ENCODE peak calls at places on chromosome 22, in four cellular contexts. R, N, Z and M are unnamed samples.

GRCh38 chr22:28883917-28884753 is 763 bp downstream of the ZNRF3 start:
- DNase-seq in R (peak), N (peak), Z (no peak), M (no peak)

GRCh38 chr22:32971252-32971651 is 86.9 kb downstream of the SYN3 start:
- DNase-seq in R (no peak), N (no peak), Z (no peak), M (no peak)

GRCh38 chr22:36331306-36331911 is 56.4 kb downstream of the MYH9 start:
- DNase-seq in R (peak), N (no peak), Z (no peak), M (no peak)

GRCh38 chr22:33570110-33570509 is 350.2 kb downstream of the LARGE1 start:
- DNase-seq in R (no peak), N (no peak), Z (no peak), M (no peak)

GRCh38 chr22:28146401-28147304 is 227.6 kb upstream of the PITPNB start:
- DNase-seq in R (no peak), N (no peak), Z (no peak), M (no peak)

GRCh38 chr22:43338766-43339345 is 4.3 kb downstream of the SCUBE1 start:
- DNase-seq in R (no peak), N (no peak), Z (no peak), M (no peak)

GRCh38 chr22:42716649-42717127 is 4.0 kb downstream of the A4GALT start:
- DNase-seq in R (no peak), N (no peak), Z (no peak), M (no peak)

GRCh38 chr22:43506487-43506886 is 94.7 kb downstream of the MPPED1 start:
- DNase-seq in R (no peak), N (no peak), Z (no peak), M (no peak)

GRCh38 chr22:39663751-39664150 is 93.2 kb downstream of the CACNA1I start:
- DNase-seq in R (no peak), N (no peak), Z (no peak), M (no peak)

GRCh38 chr22:44729391-44730012 is 22.9 kb upstream of the ARHGAP8 start:
- DNase-seq in R (no peak), N (no peak), Z (no peak), M (no peak)

DNA sequence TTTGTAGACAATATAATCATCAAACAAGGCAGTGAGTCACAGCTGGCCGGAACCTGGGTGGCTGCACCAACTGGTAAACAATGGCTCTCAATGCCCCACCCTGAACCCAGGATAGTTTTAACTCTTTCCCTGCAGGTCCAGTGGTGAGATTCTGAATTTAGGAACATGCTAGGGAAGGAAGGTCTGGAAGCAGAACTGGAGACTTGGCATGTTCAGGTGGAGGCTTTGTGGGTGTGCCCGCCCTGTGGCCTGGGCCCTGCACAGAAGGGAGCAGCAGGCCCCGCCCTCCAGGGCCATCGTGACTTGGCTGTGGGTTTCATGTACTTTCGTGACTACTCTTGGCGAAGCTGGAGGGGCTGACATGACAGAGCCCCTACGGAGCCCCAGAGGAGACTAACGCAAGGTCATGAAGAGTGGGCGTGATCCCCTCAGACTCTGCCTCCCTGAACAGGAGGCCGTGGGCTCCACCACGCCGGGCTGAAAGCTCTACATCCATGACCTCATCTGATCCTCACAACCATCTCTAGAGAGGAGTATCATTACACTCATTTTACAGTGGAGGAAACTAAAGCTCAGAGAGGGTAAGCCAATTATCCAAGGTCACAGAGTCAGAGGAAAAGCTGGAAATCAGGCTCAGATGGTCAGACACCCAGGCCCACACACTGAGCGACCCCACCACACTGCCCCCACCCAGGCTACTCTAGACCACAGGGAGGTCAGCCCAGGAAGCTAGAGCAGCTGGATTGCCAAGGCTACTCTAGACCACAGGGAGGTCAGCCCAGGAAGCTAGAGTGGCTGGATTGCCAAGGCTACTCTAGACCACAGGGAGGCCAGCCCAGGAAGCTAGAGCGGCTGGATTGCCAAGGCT is 27.3 kb downstream of the MAFF start:
- DNase-seq in R (no peak), N (peak), Z (peak), M (no peak)
- TF ChIP-seq POLR2AphosphoS5 in R (no peak), N (no peak), Z (peak), M (peak)

GRCh38 chr22:50640857-50641647 is 13.1 kb upstream of the ARSA start:
- DNase-seq in R (no peak), N (no peak), Z (no peak), M (no peak)

GRCh38 chr22:50641696-50642607 is 14.0 kb upstream of the ARSA start:
- DNase-seq in R (peak), N (no peak), Z (no peak), M (no peak)
- TF ChIP-seq CTCF in R (peak), N (no peak), Z (no peak), M (no peak)

DNA sequence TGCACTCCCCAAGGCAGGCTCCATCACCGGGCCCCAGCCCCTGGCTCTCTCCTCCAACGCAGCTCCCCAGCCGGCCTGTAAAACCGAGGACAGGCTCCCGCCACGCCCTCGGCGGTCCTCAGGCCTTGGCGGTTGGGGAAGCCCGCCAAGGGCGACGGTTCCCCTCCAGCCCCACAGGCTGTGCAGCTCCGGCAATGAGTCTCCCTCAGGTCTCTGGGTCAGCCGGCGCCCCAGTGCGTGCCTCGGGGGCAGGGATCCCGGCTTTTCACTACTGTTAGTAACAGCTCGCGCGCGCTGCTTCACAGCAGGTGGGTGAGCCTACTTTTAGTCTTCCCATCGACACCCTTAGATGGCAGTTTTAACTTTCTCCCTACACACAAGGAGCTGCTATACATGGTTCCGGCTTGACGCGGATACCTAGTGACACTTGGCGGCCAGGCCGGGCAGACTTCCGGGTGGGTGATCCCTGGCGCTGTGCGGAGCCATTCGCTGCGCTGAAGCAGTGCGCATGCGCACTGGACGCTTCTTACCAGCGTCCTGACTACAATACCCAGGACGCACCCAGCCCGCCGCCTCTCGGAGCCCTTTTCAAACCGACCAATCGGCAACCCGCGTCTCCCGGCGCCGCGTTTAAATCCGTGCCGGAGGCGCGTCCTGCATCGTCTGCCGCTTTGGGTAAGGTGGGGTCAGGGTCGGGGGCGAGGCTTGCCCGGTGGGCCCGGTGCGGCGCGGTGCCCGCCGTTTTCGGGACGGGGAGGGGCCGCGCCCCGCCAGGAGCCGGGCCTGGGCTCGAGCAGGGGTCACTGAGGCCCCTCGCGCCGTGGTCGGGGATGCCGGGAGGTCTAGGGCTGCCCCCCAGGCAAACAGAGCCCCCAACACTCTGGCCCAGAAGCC is at the start of gene GTSE1:
- DNase-seq in R (peak), N (peak), Z (peak), M (peak)
- TF ChIP-seq POLR2AphosphoS5 in R (peak), N (peak), Z (peak), M (peak)

DNA sequence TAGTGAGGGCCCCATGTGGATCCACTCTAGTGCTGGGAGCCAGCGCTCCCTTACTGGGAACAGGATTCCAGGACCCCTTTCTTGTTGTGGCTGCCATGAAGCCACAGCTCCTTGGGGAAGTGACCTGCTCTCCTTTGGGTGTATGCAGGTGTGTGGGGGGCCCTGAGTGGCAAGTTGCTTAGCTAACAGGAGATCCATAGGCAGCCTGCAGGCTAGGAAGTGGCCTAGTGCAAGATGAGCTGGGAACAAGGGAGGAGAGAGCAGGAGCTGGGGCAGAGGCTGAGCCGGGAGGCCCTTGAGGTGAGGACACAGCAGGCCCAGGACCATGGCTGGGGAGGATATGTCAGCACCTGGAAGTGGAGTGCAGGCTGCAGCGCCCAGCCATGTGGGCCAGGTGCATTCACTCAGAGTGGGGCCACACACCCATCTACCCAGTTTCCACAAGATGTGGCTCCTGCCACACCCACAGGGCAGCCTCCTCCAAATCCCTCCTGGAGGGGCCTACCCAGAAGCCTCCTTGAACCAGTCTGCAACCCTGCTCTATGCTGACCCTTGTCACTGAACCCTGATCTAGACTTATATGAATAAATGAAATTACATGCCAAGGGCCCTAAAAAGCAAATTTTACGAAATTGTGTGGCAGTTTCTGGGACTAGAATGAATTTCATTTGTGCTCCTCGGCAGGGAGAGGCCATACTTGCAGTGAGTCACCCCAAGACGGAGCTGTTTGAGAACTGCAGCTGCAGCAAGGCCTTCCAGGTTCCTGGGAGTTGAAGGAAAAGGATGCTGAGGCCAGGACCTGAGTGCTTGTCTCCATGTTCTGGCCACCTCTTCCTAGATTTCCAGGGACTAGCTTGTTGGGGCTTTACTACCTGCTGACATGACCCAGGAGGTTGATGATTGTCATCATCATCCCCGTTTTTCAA is 3.2 kb downstream of the THAP7 start:
- DNase-seq in R (no peak), N (no peak), Z (no peak), M (no peak)
- TF ChIP-seq CTCF in R (no peak), N (no peak), Z (no peak), M (no peak)

DNA sequence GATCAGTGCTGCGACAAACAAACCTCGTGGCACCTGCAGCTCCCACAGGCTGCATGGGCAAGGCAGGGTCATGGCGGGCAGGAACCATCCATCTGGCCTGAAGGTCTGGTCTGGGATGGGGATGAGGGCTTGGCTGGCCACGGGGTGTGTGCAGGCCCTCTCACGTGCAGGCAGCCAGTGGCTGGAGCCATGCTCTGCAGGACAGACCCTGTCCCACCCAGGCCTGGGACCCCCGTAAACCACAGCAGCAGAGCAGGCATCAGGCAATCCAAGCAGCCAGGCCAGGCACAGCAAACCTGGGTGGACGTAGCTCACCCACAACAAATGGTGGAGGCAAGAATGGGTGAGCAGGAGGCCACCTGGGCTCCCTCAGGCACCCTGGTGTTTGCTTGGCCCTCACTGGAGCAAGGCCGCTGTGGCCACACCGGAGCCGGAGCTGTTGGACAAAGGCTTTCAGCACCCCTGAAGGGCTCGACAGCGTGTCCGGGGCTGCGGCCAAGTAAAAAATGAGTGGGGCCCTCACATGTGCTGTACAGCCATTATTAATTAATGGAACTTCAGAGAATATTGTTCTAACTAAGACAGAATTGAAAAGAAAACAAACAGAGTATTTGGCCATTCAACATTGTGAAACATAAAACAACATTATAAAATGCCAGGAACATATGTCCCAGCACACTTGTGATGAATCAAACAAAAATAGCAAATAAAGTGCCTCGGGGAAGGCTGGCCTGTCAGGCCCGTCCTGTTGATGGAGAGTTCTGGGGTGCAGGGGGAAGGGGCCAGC is 24.0 kb upstream of the GNB1L start:
- DNase-seq in R (no peak), N (peak), Z (peak), M (no peak)
- TF ChIP-seq POLR2AphosphoS5 in R (no peak), N (no peak), Z (no peak), M (no peak)

DNA sequence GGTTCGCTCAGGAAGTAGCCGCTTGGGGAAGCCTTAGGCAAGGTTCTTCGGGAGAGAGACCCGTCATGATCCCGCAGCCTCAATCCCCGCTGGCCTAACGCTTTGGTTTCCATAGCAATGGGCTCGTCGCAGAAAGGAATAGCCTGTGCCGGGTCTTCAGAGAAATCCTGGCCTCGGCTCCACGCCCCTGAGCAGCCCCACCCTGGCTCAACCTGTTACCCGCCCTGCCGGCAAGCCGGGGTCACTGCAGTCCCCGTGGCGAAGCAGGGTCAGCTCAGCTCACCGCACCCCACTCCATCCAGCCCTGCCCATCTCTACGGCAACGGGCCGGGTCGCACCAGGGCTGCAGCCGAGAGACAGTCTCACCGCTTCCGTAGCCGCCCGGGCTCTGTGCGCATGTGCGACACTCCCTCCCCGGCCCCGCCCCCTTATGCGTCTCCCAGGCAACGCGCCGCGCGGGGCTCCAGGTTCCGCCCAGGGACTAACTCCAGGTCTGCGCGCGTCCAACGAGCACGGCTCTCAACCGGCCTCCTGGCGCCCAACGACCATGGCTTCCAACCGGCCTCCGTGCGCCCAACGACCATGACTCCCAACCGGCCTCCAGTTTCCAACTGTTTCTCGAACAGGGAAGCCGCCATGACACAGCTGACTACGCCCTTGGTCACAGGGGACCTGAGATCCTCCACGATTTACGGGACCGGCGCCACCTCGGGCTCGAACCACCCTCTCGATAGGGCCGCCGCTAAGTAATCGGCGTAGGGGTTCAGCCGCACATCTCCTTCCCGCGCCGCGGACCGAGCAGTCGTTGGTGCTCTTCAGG is at the start of gene DUSP18:
- DNase-seq in R (peak), N (peak), Z (peak), M (no peak)
- TF ChIP-seq CTCF in R (peak), N (no peak), Z (no peak), M (no peak)

DNA sequence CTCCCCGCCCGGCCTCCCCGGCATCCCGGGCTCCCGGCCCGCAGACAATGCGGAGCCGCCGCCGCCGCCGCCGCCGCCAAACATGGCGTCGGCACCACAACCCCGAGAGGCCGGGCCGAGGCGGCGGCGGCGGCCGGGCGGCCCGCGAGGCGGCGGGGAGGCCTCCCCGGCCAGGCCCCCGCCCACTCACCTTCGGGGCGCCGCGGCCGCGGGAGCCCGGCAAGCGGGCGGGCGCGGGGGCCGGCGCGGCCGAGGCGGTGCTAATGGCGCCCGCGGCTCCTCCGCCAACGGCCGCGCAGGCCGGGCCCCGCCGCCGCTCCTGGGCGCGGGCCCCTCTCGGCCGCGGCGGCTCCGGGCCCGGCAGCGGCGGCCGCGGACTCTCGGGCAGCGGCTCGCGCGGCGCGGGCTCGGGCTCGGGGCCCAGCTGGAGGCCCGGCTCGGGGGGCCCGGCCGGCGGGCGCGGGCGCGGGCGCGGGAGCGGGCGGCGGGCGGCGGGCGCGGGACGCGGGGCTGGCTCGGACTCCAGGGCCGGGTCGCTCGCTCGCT is 293 bp downstream of the BRD1 start:
- DNase-seq in R (peak), N (no peak), Z (no peak), M (no peak)
- TF ChIP-seq POLR2AphosphoS5 in R (no peak), N (no peak), Z (no peak), M (no peak)

GRCh38 chr22:47570300-47570685 is 807.8 kb downstream of the TBC1D22A start:
- DNase-seq in R (no peak), N (no peak), Z (no peak), M (no peak)
- TF ChIP-seq CTCF in R (no peak), N (no peak), Z (no peak), M (no peak)